ENCODE peak calls at places on chromosomes 1 and 21, in six cellular contexts. F is mucosa of gallbladder, M is GDM1, E is dorsolateral prefrontal cortex, A is GM20000, O is activated gamma-delta T cell. Q is an unnamed sample.

GRCh38 chr1:175132456-175132855 is 60.1 kb downstream of the KIAA0040 start:
- DNase-seq in F (no peak), M (no peak), E (no peak), A (no peak), O (no peak), Q (no peak)

GRCh38 chr1:13662498-13662897 is 37.5 kb upstream of the PRDM2 start:
- DNase-seq in F (peak; percentile 16), M (no peak), E (no peak), A (no peak), O (no peak), Q (no peak)

GRCh38 chr1:199463521-199464127 is 563.9 kb upstream of the NR5A2 start:
- DNase-seq in F (peak; percentile 30), M (peak; percentile 61), E (no peak), A (peak; percentile 7), O (no peak), Q (peak; percentile 7)

GRCh38 chr1:183844806-183845205 is 39.9 kb downstream of the RGL1 start:
- DNase-seq in F (no peak), M (no peak), E (no peak), A (no peak), O (no peak), Q (no peak)

GRCh38 chr1:110063781-110064180 is 6.7 kb downstream of the ALX3 start:
- DNase-seq in F (no peak), M (no peak), E (no peak), A (no peak), O (no peak), Q (no peak)

GRCh38 chr21:43343095-43343991 is 83.6 kb downstream of the SIK1 start:
- DNase-seq in F (peak; percentile 91), M (no peak), E (no peak), A (no peak), O (no peak), Q (no peak)

GRCh38 chr1:178086294-178087255 is 7.3 kb upstream of the RASAL2 start:
- DNase-seq in F (no peak), M (peak; percentile 53), E (no peak), A (no peak), O (no peak), Q (no peak)

GRCh38 chr1:220879090-220879508 is at the start of gene HLX:
- DNase-seq in F (peak; percentile 84), M (no peak), E (peak; percentile 60), A (peak; percentile 80), O (no peak), Q (no peak)

GRCh38 chr1:46490603-46491499 is 1.2 kb downstream of the DMBX1 start:
- DNase-seq in F (no peak), M (no peak), E (no peak), A (no peak), O (no peak), Q (no peak)

GRCh38 chr21:32472890-32473765 is 60.6 kb downstream of the EVA1C start:
- DNase-seq in F (no peak), M (no peak), E (no peak), A (no peak), O (no peak), Q (no peak)

GRCh38 chr1:64042331-64043100 is 160.9 kb upstream of the UBE2U start:
- DNase-seq in F (no peak), M (no peak), E (no peak), A (no peak), O (no peak), Q (peak; percentile 55)

GRCh38 chr1:157045251-157046218 is at the start of gene ARHGEF11:
- DNase-seq in F (peak; percentile 89), M (peak; percentile 58), E (peak; percentile 89), A (peak; percentile 90), O (peak; percentile 25), Q (peak; percentile 37)

GRCh38 chr1:46618746-46619415 is 2.3 kb upstream of the MOB3C start:
- DNase-seq in F (no peak), M (no peak), E (no peak), A (no peak), O (no peak), Q (no peak)

GRCh38 chr1:5570931-5571330 is 421.3 kb downstream of the NPHP4 start:
- DNase-seq in F (peak; percentile 26), M (no peak), E (no peak), A (no peak), O (no peak), Q (no peak)

GRCh38 chr1:8702121-8702520 is 115.3 kb downstream of the RERE start:
- DNase-seq in F (peak; percentile 66), M (no peak), E (no peak), A (peak; percentile 48), O (no peak), Q (no peak)

GRCh38 chr1:239428311-239428710 is 41.9 kb downstream of the CHRM3 start:
- DNase-seq in F (no peak), M (no peak), E (no peak), A (no peak), O (no peak), Q (no peak)

GRCh38 chr1:90386899-90387334 is 330.2 kb downstream of the BARHL2 start:
- DNase-seq in F (no peak), M (no peak), E (no peak), A (no peak), O (no peak), Q (no peak)

GRCh38 chr1:201020040-201020591 is 3.4 kb downstream of the KIF21B start:
- DNase-seq in F (no peak), M (peak; percentile 70), E (no peak), A (peak; percentile 60), O (no peak), Q (no peak)

GRCh38 chr1:215473943-215474342 is 93.2 kb upstream of the KCTD3 start:
- DNase-seq in F (no peak), M (no peak), E (no peak), A (no peak), O (no peak), Q (no peak)

GRCh38 chr1:21311016-21311415 is 20.8 kb upstream of the ECE1 start:
- DNase-seq in F (no peak), M (no peak), E (peak; percentile 84), A (no peak), O (no peak), Q (no peak)

GRCh38 chr1:43879414-43879813 is 54.2 kb upstream of the ARTN start:
- DNase-seq in F (no peak), M (no peak), E (no peak), A (no peak), O (no peak), Q (no peak)

GRCh38 chr1:220894924-220895256 is 15.6 kb downstream of the HLX start:
- DNase-seq in F (no peak), M (no peak), E (no peak), A (no peak), O (no peak), Q (no peak)

GRCh38 chr1:178262101-178262500 is 168.2 kb downstream of the RASAL2 start:
- DNase-seq in F (no peak), M (no peak), E (no peak), A (no peak), O (no peak), Q (no peak)

GRCh38 chr1:234433563-234434285 is 45.3 kb downstream of the TARBP1 start:
- DNase-seq in F (no peak), M (peak; percentile 33), E (no peak), A (peak; percentile 43), O (no peak), Q (no peak)

GRCh38 chr1:155706101-155706619 is 17.3 kb downstream of the DAP3 start:
- DNase-seq in F (no peak), M (no peak), E (no peak), A (no peak), O (no peak), Q (no peak)

GRCh38 chr1:28927442-28928305 is 13.3 kb downstream of the EPB41 start:
- DNase-seq in F (no peak), M (no peak), E (no peak), A (no peak), O (no peak), Q (no peak)

GRCh38 chr21:46559291-46559983 is 45.4 kb downstream of the S100B start:
- DNase-seq in F (no peak), M (no peak), E (no peak), A (peak; percentile 65), O (peak; percentile 47), Q (no peak)

GRCh38 chr1:218346391-218347204 is 1.5 kb downstream of the TGFB2 start:
- DNase-seq in F (no peak), M (no peak), E (no peak), A (peak; percentile 18), O (no peak), Q (no peak)

GRCh38 chr1:52348704-52349301 is 17.2 kb downstream of the CC2D1B start:
- DNase-seq in F (no peak), M (peak; percentile 38), E (peak; percentile 66), A (no peak), O (no peak), Q (no peak)

GRCh38 chr1:64829411-64830033 is 84.6 kb downstream of the RAVER2 start:
- DNase-seq in F (no peak), M (no peak), E (no peak), A (no peak), O (no peak), Q (no peak)

GRCh38 chr1:209692745-209693504 is 11.7 kb upstream of the HSD11B1 start:
- DNase-seq in F (peak; percentile 76), M (peak; percentile 57), E (peak; percentile 59), A (peak; percentile 71), O (no peak), Q (peak; percentile 64)

GRCh38 chr1:60564856-60565445 is 491.4 kb upstream of the C1orf87 start:
- DNase-seq in F (no peak), M (no peak), E (no peak), A (no peak), O (no peak), Q (no peak)

GRCh38 chr1:168637350-168637991 is 61.1 kb downstream of the XCL1 start:
- DNase-seq in F (no peak), M (peak; percentile 53), E (no peak), A (peak; percentile 40), O (no peak), Q (peak; percentile 31)

GRCh38 chr21:33951276-33952178 is 35.9 kb upstream of the ATP5PO start:
- DNase-seq in F (peak; percentile 10), M (no peak), E (no peak), A (no peak), O (no peak), Q (no peak)

GRCh38 chr21:27213328-27213727 is 246.4 kb upstream of the ADAMTS5 start:
- DNase-seq in F (no peak), M (no peak), E (no peak), A (no peak), O (no peak), Q (no peak)

GRCh38 chr1:60813051-60813450 is 269.3 kb upstream of the NFIA start:
- DNase-seq in F (no peak), M (no peak), E (no peak), A (no peak), O (no peak), Q (no peak)

GRCh38 chr21:36976882-36977651 is 10.6 kb upstream of the HLCS start:
- DNase-seq in F (peak; percentile 12), M (peak; percentile 9), E (no peak), A (peak; percentile 74), O (no peak), Q (peak; percentile 72)

GRCh38 chr1:116855788-116856187 is 53.9 kb upstream of the PTGFRN start:
- DNase-seq in F (no peak), M (no peak), E (no peak), A (no peak), O (no peak), Q (peak; percentile 88)